ENCODE peak calls at places on chromosomes 5 and 9, in four cellular contexts. A is IMR-90, O is stomach, B is trophoblast cell. D is an unnamed sample.

GRCh38 chr9:134469041-134469875 is 143.0 kb downstream of the RXRA start:
- DNase-seq in A (no peak), O (no peak), B (peak; percentile 65), D (peak; percentile 74)

GRCh38 chr9:116572095-116572748 is 114.9 kb upstream of the TRIM32 start:
- DNase-seq in A (peak; percentile 84), O (peak; percentile 93), B (peak; percentile 79), D (peak; percentile 88)

GRCh38 chr5:77176429-77176828 is 34.1 kb upstream of the PDE8B start:
- DNase-seq in A (no peak), O (no peak), B (no peak), D (no peak)

GRCh38 chr5:110476164-110476563 is 250.3 kb downstream of the TMEM232 start:
- DNase-seq in A (no peak), O (no peak), B (no peak), D (no peak)

GRCh38 chr9:8558176-8558575 is 758.6 kb upstream of the DMAC1 start:
- DNase-seq in A (peak; percentile 0), O (no peak), B (no peak), D (no peak)

GRCh38 chr5:6408627-6409446 is 30.5 kb upstream of the MED10 start:
- DNase-seq in A (peak; percentile 1), O (no peak), B (peak; percentile 39), D (no peak)

GRCh38 chr5:175195698-175196656 is 248.0 kb downstream of the DRD1 start:
- DNase-seq in A (peak; percentile 35), O (no peak), B (no peak), D (no peak)

GRCh38 chr5:142652563-142652962 is 33.3 kb downstream of the FGF1 start:
- DNase-seq in A (no peak), O (no peak), B (no peak), D (no peak)

GRCh38 chr9:107465467-107466451 is 23.8 kb downstream of the KLF4 start:
- DNase-seq in A (peak; percentile 33), O (peak; percentile 70), B (peak; percentile 82), D (peak; percentile 61)

GRCh38 chr5:29697786-29698414 is 1495.6 kb upstream of the CDH6 start:
- DNase-seq in A (no peak), O (no peak), B (peak; percentile 9), D (no peak)

DNA sequence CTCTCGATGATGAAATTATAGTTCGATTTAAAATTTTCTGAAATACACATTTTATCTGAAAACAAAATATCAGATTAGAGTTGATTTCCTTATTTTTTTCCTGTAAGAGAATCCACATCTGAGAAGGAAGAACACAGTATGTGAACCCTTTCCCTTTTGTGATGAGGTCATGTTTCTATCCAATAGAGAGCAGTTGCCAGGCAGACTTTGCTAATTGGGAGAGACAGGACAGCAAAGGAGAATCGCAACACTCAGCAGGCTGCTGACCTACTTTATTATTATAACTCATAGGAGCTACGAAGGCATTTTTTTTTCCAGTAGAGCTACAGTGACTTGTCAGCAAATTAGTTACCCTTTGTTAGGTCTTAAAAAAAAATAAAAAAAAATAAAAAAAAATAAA is 242.1 kb downstream of the HCN1 start:
- DNase-seq in A (peak; percentile 20), O (no peak), B (peak; percentile 2), D (no peak)
- H3K4me1 ChIP-seq in A (no peaks in the 10 kb centered on the region), O (no peaks in the 10 kb centered on the region), B (no peaks in the 10 kb centered on the region), D (no peaks in the 10 kb centered on the region)

DNA sequence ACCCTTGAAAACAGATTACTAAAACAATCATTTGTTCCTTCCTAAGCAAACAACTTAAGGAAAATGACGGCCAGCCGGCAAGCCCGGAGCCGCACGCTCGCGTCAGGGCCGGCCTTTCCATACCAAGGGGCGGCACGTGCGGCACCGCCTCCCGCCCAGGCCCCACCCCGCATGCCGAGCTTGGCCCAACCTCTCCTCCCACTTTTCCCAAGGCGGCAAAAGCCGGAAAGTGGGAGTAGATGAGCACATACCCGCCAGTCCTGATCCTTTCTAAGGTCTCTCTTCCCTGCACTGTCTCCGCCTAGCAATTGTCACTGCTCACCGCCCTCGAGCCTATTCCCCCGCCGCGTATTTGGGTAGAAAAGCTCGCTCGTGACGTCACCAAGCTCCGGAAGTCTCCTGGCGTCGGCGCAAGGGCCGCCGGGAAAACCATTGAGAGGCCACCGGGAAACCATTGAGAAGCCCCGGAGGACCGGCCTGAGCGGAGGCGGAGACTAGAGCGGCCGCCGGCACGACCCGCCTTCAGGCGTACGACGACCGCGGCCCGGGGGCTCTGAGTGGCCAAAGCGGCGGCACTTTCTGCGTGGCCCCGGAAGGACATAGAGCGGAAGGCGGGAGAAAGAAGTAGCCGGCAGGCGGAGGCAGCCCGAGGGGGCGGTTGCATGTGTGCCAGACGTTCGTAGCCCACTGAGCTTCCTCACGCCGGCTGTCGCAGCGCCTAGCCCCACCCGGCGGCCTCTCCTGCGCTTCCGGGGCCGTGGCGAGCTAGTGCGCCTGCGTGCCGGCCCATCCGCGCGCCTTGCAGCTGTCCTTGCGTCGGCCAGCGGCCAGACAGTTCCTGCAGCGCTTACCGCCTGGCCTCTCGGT is at the start of the genes NCBP1 and TSTD2:
- DNase-seq in A (peak; percentile 97), O (peak; percentile 98), B (peak; percentile 98), D (peak; percentile 95)
- H3K4me1 ChIP-seq in A (peaks cover 7% of the 10 kb centered on the region), O (peaks cover 68% of the 10 kb centered on the region), B (peaks cover 5% of the 10 kb centered on the region), D (peaks cover 25% of the 10 kb centered on the region)

DNA sequence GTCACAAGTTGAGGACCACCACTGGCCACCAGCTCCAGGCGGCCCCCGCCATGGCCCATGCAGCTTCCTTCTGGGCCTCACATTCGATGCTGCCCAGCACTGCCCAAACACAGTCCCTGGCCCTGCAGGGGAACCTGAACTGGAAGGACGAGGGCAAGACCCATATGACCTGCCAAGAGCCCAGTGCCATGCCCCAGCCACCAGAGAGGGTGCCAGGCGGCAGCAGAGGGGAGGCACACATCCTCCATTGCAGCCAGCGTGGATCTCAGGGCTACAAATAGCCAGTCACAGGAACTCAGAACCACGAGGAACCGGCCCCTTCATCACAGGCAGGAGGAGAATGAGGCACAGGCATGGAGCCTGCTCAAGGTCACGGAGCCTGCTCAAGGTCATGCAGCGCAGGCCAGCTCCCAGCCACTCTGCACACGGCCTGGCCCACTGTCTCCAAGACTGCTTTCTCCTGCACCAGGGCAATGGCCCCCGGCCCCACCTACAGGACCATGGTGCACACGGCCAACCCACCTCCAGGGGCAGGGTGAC is 69.6 kb downstream of the SEMA4D start:
- DNase-seq in A (no peak), O (no peak), B (no peak), D (no peak)
- H3K4me1 ChIP-seq in A (peaks cover 12% of the 10 kb centered on the region), O (peaks cover 59% of the 10 kb centered on the region), B (peaks cover 9% of the 10 kb centered on the region), D (peaks cover 7% of the 10 kb centered on the region)

DNA sequence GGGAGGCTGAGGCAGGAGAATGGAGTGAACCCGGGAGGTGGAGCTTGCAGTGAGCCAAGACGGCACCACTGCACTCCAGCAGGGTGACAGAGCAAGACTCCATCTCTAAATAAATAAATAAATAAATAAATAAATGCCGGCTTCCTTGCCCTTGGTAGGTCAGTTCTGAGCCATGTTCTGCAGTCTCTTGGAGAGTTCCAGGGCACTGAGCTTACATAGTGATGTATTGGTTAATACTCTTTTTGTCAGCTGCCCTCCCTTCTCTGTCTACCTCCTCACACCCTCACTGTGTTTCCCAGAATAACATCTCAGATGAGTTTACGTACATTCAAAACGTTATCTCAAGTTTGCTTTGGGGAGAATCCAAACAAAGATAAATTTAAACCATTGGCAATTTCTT is 45.2 kb upstream of the FER start:
- DNase-seq in A (no peak), O (no peak), B (no peak), D (no peak)
- H3K4me1 ChIP-seq in A (no peaks in the 10 kb centered on the region), O (peaks cover 5% of the 10 kb centered on the region), B (no peaks in the 10 kb centered on the region), D (no peaks in the 10 kb centered on the region)

GRCh38 chr9:33297455-33297854 is 7.1 kb downstream of the NFX1 start:
- DNase-seq in A (no peak), O (peak; percentile 62), B (peak; percentile 11), D (peak; percentile 38)
- H3K4me1 ChIP-seq in A (peaks cover 5% of the 10 kb centered on the region), O (peaks cover 82% of the 10 kb centered on the region), B (no peaks in the 10 kb centered on the region), D (peaks cover 23% of the 10 kb centered on the region)

GRCh38 chr5:149402291-149402690 is 23.2 kb upstream of the IL17B start:
- DNase-seq in A (no peak), O (no peak), B (peak; percentile 11), D (no peak)
- H3K4me1 ChIP-seq in A (peaks cover 26% of the 10 kb centered on the region), O (peaks cover 21% of the 10 kb centered on the region), B (peaks cover 41% of the 10 kb centered on the region), D (peaks cover 3% of the 10 kb centered on the region)

GRCh38 chr5:139692148-139692547 is 44.0 kb downstream of the CXXC5 start:
- DNase-seq in A (no peak), O (no peak), B (no peak), D (no peak)
- H3K4me1 ChIP-seq in A (peaks cover 39% of the 10 kb centered on the region), O (peaks cover 66% of the 10 kb centered on the region), B (peaks cover 71% of the 10 kb centered on the region), D (peaks cover 11% of the 10 kb centered on the region)

D was measured in lung.